ENCODE peak calls at places on chromosomes 6 and 20, in four cellular contexts. One of them, this sample, is unnamed. For H3K4me1, the result is how much of the 10 kb centered on the place peaks cover.

GRCh38 chr20:46013826-46014516 is 5.3 kb downstream of the MMP9 start:
- DNase-seq in cardiac muscle cell: peak
- DNase-seq in adrenal gland: peak
- DNase-seq in ovary: peak
- DNase-seq in this sample: peak

GRCh38 chr6:12911387-12911960 is 194.9 kb downstream of the PHACTR1 start:
- DNase-seq in cardiac muscle cell: peak
- DNase-seq in adrenal gland: no peak
- DNase-seq in ovary: no peak
- DNase-seq in this sample: peak

GRCh38 chr6:69696273-69696672 is 100.5 kb downstream of the LMBRD1 start:
- DNase-seq in cardiac muscle cell: no peak
- DNase-seq in adrenal gland: no peak
- DNase-seq in ovary: no peak
- DNase-seq in this sample: no peak

GRCh38 chr6:110422444-110422822 is 7.1 kb upstream of the DDO start:
- DNase-seq in cardiac muscle cell: peak
- DNase-seq in adrenal gland: no peak
- DNase-seq in ovary: no peak
- DNase-seq in this sample: peak

GRCh38 chr20:39899881-39900280 is 789.2 kb downstream of the MAFB start:
- DNase-seq in cardiac muscle cell: no peak
- DNase-seq in adrenal gland: no peak
- DNase-seq in ovary: no peak
- DNase-seq in this sample: no peak

GRCh38 chr20:25389381-25389857 is 1.2 kb downstream of the ABHD12 start:
- DNase-seq in cardiac muscle cell: peak
- DNase-seq in adrenal gland: no peak
- DNase-seq in ovary: no peak
- DNase-seq in this sample: peak

GRCh38 chr6:13425270-13425905 is 62.0 kb downstream of the GFOD1 start:
- DNase-seq in cardiac muscle cell: no peak
- DNase-seq in adrenal gland: no peak
- DNase-seq in ovary: no peak
- DNase-seq in this sample: no peak

GRCh38 chr20:33433875-33434274 is 9.7 kb downstream of the SNTA1 start:
- DNase-seq in cardiac muscle cell: no peak
- DNase-seq in adrenal gland: no peak
- DNase-seq in ovary: no peak
- DNase-seq in this sample: no peak

GRCh38 chr20:35293303-35294292 is 1.4 kb upstream of the FAM83C start:
- DNase-seq in cardiac muscle cell: no peak
- DNase-seq in adrenal gland: no peak
- DNase-seq in ovary: no peak
- DNase-seq in this sample: no peak

GRCh38 chr20:9686866-9687265 is 152.0 kb downstream of the PAK5 start:
- DNase-seq in cardiac muscle cell: no peak
- DNase-seq in adrenal gland: no peak
- DNase-seq in ovary: no peak
- DNase-seq in this sample: no peak

GRCh38 chr20:17809714-17810631 is 110.2 kb downstream of the BANF2 start:
- DNase-seq in cardiac muscle cell: no peak
- DNase-seq in adrenal gland: no peak
- DNase-seq in ovary: no peak
- DNase-seq in this sample: no peak

GRCh38 chr6:158567871-158568401 is 8.0 kb downstream of the TMEM181 start:
- DNase-seq in cardiac muscle cell: no peak
- DNase-seq in adrenal gland: no peak
- DNase-seq in ovary: no peak
- DNase-seq in this sample: no peak

GRCh38 chr6:56450882-56451739 is 191.6 kb downstream of the DST start:
- DNase-seq in cardiac muscle cell: peak
- DNase-seq in adrenal gland: peak
- DNase-seq in ovary: peak
- DNase-seq in this sample: no peak

GRCh38 chr6:14113951-14114350 is 3.6 kb upstream of the CD83 start:
- DNase-seq in cardiac muscle cell: no peak
- DNase-seq in adrenal gland: no peak
- DNase-seq in ovary: no peak
- DNase-seq in this sample: no peak

GRCh38 chr20:62156592-62157386 is 13.2 kb downstream of the SS18L1 start:
- DNase-seq in cardiac muscle cell: peak
- DNase-seq in adrenal gland: peak
- DNase-seq in ovary: peak
- DNase-seq in this sample: peak

GRCh38 chr6:163226836-163227485 is 187.6 kb upstream of the QKI start:
- DNase-seq in cardiac muscle cell: peak
- DNase-seq in adrenal gland: no peak
- DNase-seq in ovary: no peak
- DNase-seq in this sample: no peak

GRCh38 chr6:46967950-46968349 is 46.2 kb upstream of the ADGRF5 start:
- DNase-seq in cardiac muscle cell: no peak
- DNase-seq in adrenal gland: no peak
- DNase-seq in ovary: no peak
- DNase-seq in this sample: no peak

GRCh38 chr6:89412071-89413005 is at the start of gene RRAGD:
- DNase-seq in cardiac muscle cell: peak
- DNase-seq in adrenal gland: peak
- DNase-seq in ovary: peak
- DNase-seq in this sample: peak

GRCh38 chr6:13398421-13398994 is 70.2 kb upstream of the TBC1D7 start:
- DNase-seq in cardiac muscle cell: no peak
- DNase-seq in adrenal gland: no peak
- DNase-seq in ovary: no peak
- DNase-seq in this sample: no peak

GRCh38 chr6:156699017-156699421 is 78.2 kb upstream of the ARID1B start:
- DNase-seq in cardiac muscle cell: peak
- DNase-seq in adrenal gland: no peak
- DNase-seq in ovary: no peak
- DNase-seq in this sample: no peak

GRCh38 chr6:47780510-47781356 is 1.1 kb upstream of the OPN5 start:
- DNase-seq in cardiac muscle cell: peak
- DNase-seq in adrenal gland: peak
- DNase-seq in ovary: no peak
- DNase-seq in this sample: peak

GRCh38 chr20:20743511-20744169 is 31.2 kb upstream of the RALGAPA2 start:
- DNase-seq in cardiac muscle cell: peak
- DNase-seq in adrenal gland: no peak
- DNase-seq in ovary: peak
- DNase-seq in this sample: peak

GRCh38 chr6:111843347-111844147 is 29.7 kb downstream of the FYN start:
- DNase-seq in cardiac muscle cell: no peak
- DNase-seq in adrenal gland: no peak
- DNase-seq in ovary: no peak
- DNase-seq in this sample: no peak

GRCh38 chr6:111844921-111845320 is 28.3 kb downstream of the FYN start:
- DNase-seq in cardiac muscle cell: peak
- DNase-seq in adrenal gland: no peak
- DNase-seq in ovary: no peak
- DNase-seq in this sample: no peak

GRCh38 chr6:111842891-111843290 is 30.4 kb downstream of the FYN start:
- DNase-seq in cardiac muscle cell: no peak
- DNase-seq in adrenal gland: no peak
- DNase-seq in ovary: no peak
- DNase-seq in this sample: no peak

GRCh38 chr6:111845441-111845871 is 27.8 kb downstream of the FYN start:
- DNase-seq in cardiac muscle cell: no peak
- DNase-seq in adrenal gland: no peak
- DNase-seq in ovary: no peak
- DNase-seq in this sample: no peak

DNA sequence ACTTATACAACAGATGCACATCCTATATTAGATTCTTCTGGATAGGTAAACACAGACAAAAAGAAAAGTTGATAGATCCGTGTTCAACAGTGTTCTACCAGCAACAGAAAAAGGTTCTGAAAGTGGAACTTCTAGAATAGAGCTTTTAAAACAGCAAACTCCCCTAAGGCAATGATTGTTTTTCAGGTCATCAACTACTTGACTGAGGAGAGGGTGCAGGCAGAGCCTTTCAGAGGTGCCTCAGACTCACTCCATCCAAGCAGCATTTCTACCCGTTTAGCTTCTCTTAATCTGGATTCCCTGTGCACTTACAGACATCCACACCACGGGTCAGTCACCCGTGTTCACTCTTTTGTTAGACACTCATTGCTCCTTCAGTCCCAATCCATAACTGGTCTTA is 28.9 kb downstream of the FYN start:
- DNase-seq in cardiac muscle cell: no peak
- DNase-seq in adrenal gland: no peak
- DNase-seq in ovary: no peak
- DNase-seq in this sample: no peak
- H3K4me1 ChIP-seq in cardiac muscle cell: half or more
- H3K4me1 ChIP-seq in adrenal gland: under half
- H3K4me1 ChIP-seq in ovary: under half
- H3K4me1 ChIP-seq in this sample: under half

DNA sequence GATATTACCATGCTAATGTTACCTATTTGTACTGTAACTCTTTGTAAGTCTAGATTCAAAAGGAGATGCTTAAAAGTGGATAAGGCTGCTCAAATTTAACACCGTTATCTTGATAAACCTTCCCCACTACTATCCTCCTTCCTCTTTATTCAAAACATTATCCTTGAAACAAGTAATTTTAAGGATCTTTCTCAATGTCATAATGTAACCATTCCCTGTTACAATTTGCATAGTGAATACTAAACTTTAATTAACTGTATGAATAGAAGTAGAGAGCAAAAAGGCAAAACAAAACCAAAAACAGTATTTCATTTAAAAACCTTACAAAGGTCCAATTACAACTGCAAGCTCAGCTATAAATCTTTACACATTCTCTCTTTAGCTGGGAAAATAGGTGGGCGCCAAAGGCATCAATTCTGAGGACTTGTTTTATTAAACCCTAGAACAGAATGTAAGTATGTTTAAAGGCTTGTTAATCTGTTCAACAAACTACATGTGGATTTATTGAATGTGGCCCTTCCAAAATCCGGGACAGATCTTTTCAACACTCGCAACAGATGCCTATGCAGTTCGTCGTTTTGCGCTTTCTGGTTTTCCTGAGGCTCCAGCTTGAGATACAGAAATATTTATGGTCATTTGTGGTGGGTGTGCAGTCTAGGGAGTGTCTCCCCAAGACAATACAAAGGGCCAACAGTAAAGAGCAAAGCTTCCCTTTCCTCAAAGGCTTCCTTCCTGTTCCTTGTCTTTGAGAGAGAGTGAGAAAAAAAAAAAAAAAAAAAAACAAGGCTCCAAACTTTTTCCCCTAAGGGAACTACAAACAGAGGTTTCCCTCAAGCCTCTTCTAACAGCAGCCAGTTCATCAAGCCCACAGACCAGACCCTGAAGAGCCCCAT is 15.1 kb downstream of the KIF13A start:
- DNase-seq in cardiac muscle cell: no peak
- DNase-seq in adrenal gland: no peak
- DNase-seq in ovary: no peak
- DNase-seq in this sample: peak
- H3K4me3 ChIP-seq in cardiac muscle cell: peak
- H3K4me3 ChIP-seq in adrenal gland: no peak
- H3K4me3 ChIP-seq in ovary: no peak
- H3K4me3 ChIP-seq in this sample: no peak

GRCh38 chr6:21441386-21441785 is 152.2 kb upstream of the SOX4 start:
- DNase-seq in cardiac muscle cell: peak
- DNase-seq in adrenal gland: no peak
- DNase-seq in ovary: no peak
- DNase-seq in this sample: no peak

GRCh38 chr6:21438986-21439352 is 154.6 kb upstream of the SOX4 start:
- DNase-seq in cardiac muscle cell: peak
- DNase-seq in adrenal gland: no peak
- DNase-seq in ovary: no peak
- DNase-seq in this sample: no peak

GRCh38 chr6:21438237-21438985 is 155.1 kb upstream of the SOX4 start:
- DNase-seq in cardiac muscle cell: no peak
- DNase-seq in adrenal gland: no peak
- DNase-seq in ovary: no peak
- DNase-seq in this sample: no peak

GRCh38 chr6:21437583-21437982 is 156.0 kb upstream of the SOX4 start:
- DNase-seq in cardiac muscle cell: no peak
- DNase-seq in adrenal gland: no peak
- DNase-seq in ovary: no peak
- DNase-seq in this sample: no peak

DNA sequence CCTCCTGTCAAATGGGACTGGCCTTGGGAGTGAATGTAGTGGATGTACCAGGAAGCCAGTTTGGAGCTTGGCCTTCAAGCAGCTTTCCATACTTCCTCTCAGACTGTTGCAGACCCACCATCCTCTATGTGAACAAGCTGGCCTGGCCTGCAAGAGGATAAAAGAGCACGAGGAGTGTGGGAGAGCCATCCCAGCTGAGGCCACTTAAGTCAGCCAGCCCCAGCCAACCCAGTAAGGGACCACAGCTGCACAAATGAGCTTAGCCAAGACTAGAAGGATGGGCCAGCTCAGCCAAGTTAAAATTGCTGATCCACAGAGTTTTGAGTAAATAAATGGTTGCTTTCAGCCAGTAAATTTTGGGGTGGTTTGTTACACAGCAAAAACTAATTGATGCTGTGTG is 156.9 kb upstream of the SOX4 start:
- DNase-seq in cardiac muscle cell: no peak
- DNase-seq in adrenal gland: no peak
- DNase-seq in ovary: no peak
- DNase-seq in this sample: no peak
- H3K4me1 ChIP-seq in cardiac muscle cell: under half
- H3K4me1 ChIP-seq in adrenal gland: under half
- H3K4me1 ChIP-seq in ovary: under half
- H3K4me1 ChIP-seq in this sample: under half

GRCh38 chr6:104256547-104257144 is 603.1 kb downstream of the HACE1 start:
- DNase-seq in cardiac muscle cell: no peak
- DNase-seq in adrenal gland: no peak
- DNase-seq in ovary: no peak
- DNase-seq in this sample: no peak

GRCh38 chr6:104252276-104252675 is 607.4 kb downstream of the HACE1 start:
- DNase-seq in cardiac muscle cell: no peak
- DNase-seq in adrenal gland: no peak
- DNase-seq in ovary: no peak
- DNase-seq in this sample: no peak

GRCh38 chr6:104253236-104253635 is 606.5 kb downstream of the HACE1 start:
- DNase-seq in cardiac muscle cell: no peak
- DNase-seq in adrenal gland: no peak
- DNase-seq in ovary: no peak
- DNase-seq in this sample: no peak

GRCh38 chr6:104251651-104252050 is 608.1 kb downstream of the HACE1 start:
- DNase-seq in cardiac muscle cell: no peak
- DNase-seq in adrenal gland: no peak
- DNase-seq in ovary: no peak
- DNase-seq in this sample: no peak
- H3K4me3 ChIP-seq in cardiac muscle cell: no peak
- H3K4me3 ChIP-seq in adrenal gland: no peak
- H3K4me3 ChIP-seq in ovary: no peak
- H3K4me3 ChIP-seq in this sample: no peak

GRCh38 chr20:11891081-11891826 is 26.4 kb upstream of the BTBD3 start:
- DNase-seq in cardiac muscle cell: peak
- DNase-seq in adrenal gland: peak
- DNase-seq in ovary: peak
- DNase-seq in this sample: peak
- H3K4me1 ChIP-seq in cardiac muscle cell: under half
- H3K4me1 ChIP-seq in adrenal gland: under half
- H3K4me1 ChIP-seq in ovary: under half
- H3K4me1 ChIP-seq in this sample: under half